ENCODE peak calls at places on chromosomes 1 and 21, in five cellular contexts. P is stimulated activated CD4-positive, alpha-beta T cell treated with anti-CD3 and anti-CD28 coated beads, Interleukin-12 subunit alpha, Interleukin-12 subunit beta, amount 100 ng/mL, for 4 hours; Q is stimulated activated CD8-positive, alpha-beta memory T cell treated with anti-CD3 and anti-CD28 coated beads, Interleukin-4, amount 100 ng/mL, for 4 hours; L is memory B cell; U is mesendoderm. F is an unnamed sample.

GRCh38 chr1:85321237-85321964 is 45.0 kb upstream of the BCL10 start:
- DNase-seq in P (no peak), Q (no peak), L (no peak), U (no peak), F (no peak)

GRCh38 chr1:52153898-52154297 is 12.0 kb downstream of the ZFYVE9 start:
- DNase-seq in P (no peak), Q (no peak), L (no peak), U (no peak), F (no peak)

GRCh38 chr1:218377143-218377660 is 32.1 kb downstream of the TGFB2 start:
- DNase-seq in P (peak; percentile 34), Q (peak; percentile 11), L (no peak), U (no peak), F (no peak)

GRCh38 chr1:236800002-236800620 is 5.0 kb downstream of the MTR start:
- DNase-seq in P (no peak), Q (no peak), L (no peak), U (no peak), F (no peak)

GRCh38 chr1:111290640-111291039 is at the start of gene CHIA:
- DNase-seq in P (no peak), Q (no peak), L (no peak), U (no peak), F (no peak)

GRCh38 chr1:170823120-170823519 is 112.2 kb upstream of the MROH9 start:
- DNase-seq in P (no peak), Q (no peak), L (no peak), U (no peak), F (no peak)

GRCh38 chr1:104765115-104765514 is 1015.4 kb downstream of the AMY1C start:
- DNase-seq in P (no peak), Q (no peak), L (peak; percentile 19), U (no peak), F (no peak)

GRCh38 chr1:97500696-97501297 is 420.0 kb downstream of the DPYD start:
- DNase-seq in P (no peak), Q (no peak), L (no peak), U (peak; percentile 32), F (peak; percentile 34)

GRCh38 chr21:37435719-37436118 is 69.1 kb downstream of the DYRK1A start:
- DNase-seq in P (no peak), Q (no peak), L (no peak), U (no peak), F (no peak)

GRCh38 chr1:92081031-92081430 is 886 bp downstream of the BTBD8 start:
- DNase-seq in P (no peak), Q (no peak), L (no peak), U (no peak), F (no peak)

GRCh38 chr1:19436716-19437476 is 48.4 kb downstream of the CAPZB start:
- DNase-seq in P (no peak), Q (no peak), L (no peak), U (no peak), F (no peak)

GRCh38 chr1:109765896-109766615 is 2.3 kb upstream of the EPS8L3 start:
- DNase-seq in P (no peak), Q (no peak), L (no peak), U (no peak), F (no peak)

GRCh38 chr1:19006837-19007271 is 50.4 kb upstream of the IFFO2 start:
- DNase-seq in P (no peak), Q (no peak), L (no peak), U (no peak), F (no peak)

GRCh38 chr1:227317541-227318002 is 720 bp downstream of the CDC42BPA start:
- DNase-seq in P (no peak), Q (no peak), L (no peak), U (peak; percentile 92), F (peak; percentile 84)

GRCh38 chr21:18608226-18608625 is 204.6 kb upstream of the TMPRSS15 start:
- DNase-seq in P (no peak), Q (no peak), L (no peak), U (no peak), F (no peak)

GRCh38 chr1:207414606-207415108 is 39.5 kb upstream of the CR2 start:
- DNase-seq in P (no peak), Q (no peak), L (peak; percentile 51), U (no peak), F (no peak)

GRCh38 chr1:40903106-40903505 is 40.9 kb upstream of the CITED4 start:
- DNase-seq in P (no peak), Q (no peak), L (no peak), U (no peak), F (no peak)

GRCh38 chr1:1127551-1128451 is 11.9 kb upstream of the C1orf159 start:
- DNase-seq in P (no peak), Q (no peak), L (no peak), U (no peak), F (no peak)

GRCh38 chr1:91958926-91959325 is 9.7 kb downstream of the BRDT start:
- DNase-seq in P (no peak), Q (no peak), L (no peak), U (no peak), F (no peak)

GRCh38 chr1:202320081-202320405 is 21.7 kb downstream of the UBE2T start:
- DNase-seq in P (no peak), Q (no peak), L (no peak), U (no peak), F (no peak)

GRCh38 chr1:203769505-203770343 is 4.7 kb downstream of the LAX1 start:
- DNase-seq in P (no peak), Q (no peak), L (no peak), U (no peak), F (no peak)